ENCODE peak calls at places on chromosomes 7 and 10, in four cellular contexts. I is endothelial cell, E is SK-N-SH, S is naive B cell. U is an unnamed sample.

GRCh38 chr10:3172081-3172445 is 519 bp downstream of the PITRM1 start:
- DNase-seq in I (no peak), E (peak; percentile 37), S (no peak), U (peak; percentile 33)

GRCh38 chr7:29007127-29007526 is 49.0 kb upstream of the TRIL start:
- DNase-seq in S (no peak), I (no peak), E (no peak), U (no peak)

GRCh38 chr10:27369832-27370231 is 129.2 kb upstream of the ACBD5 start:
- DNase-seq in E (no peak), I (no peak), S (no peak), U (no peak)

GRCh38 chr10:27899058-27899457 is 99.8 kb downstream of the ODAD2 start:
- DNase-seq in E (no peak), S (no peak), I (no peak), U (no peak)

GRCh38 chr7:130887182-130888016 is 153.4 kb upstream of the KLF14 start:
- DNase-seq in I (no peak), S (no peak), E (no peak), U (no peak)

GRCh38 chr10:35545079-35545657 is 60.0 kb upstream of the GJD4 start:
- DNase-seq in S (no peak), I (no peak), E (no peak), U (no peak)

GRCh38 chr7:36810476-36810875 is 86.2 kb upstream of the AOAH start:
- DNase-seq in I (no peak), S (no peak), E (no peak), U (no peak)

GRCh38 chr7:43559939-43560335 is 23.0 kb upstream of the STK17A start:
- DNase-seq in I (no peak), E (no peak), S (no peak), U (no peak)

GRCh38 chr10:79380125-79380917 is 33.1 kb downstream of the PPIF start:
- DNase-seq in I (no peak), E (no peak), S (no peak), U (no peak)

GRCh38 chr7:20870977-20871376 is 84.3 kb upstream of the SP8 start:
- DNase-seq in S (no peak), I (no peak), E (no peak), U (no peak)

GRCh38 chr10:307659-308058 is 172.4 kb downstream of the ZMYND11 start:
- DNase-seq in E (no peak), S (no peak), I (no peak), U (no peak)

GRCh38 chr10:110363572-110364411 is 59.1 kb upstream of the SMNDC1 start:
- DNase-seq in S (no peak), E (no peak), I (no peak), U (no peak)

GRCh38 chr10:29317423-29318021 is 28.7 kb downstream of the LYZL1 start:
- DNase-seq in I (no peak), E (no peak), S (no peak), U (no peak)

GRCh38 chr10:88154596-88155250 is 291.3 kb downstream of the PTEN start:
- DNase-seq in I (no peak), S (no peak), E (no peak), U (no peak)

GRCh38 chr7:46115410-46115809 is 194.3 kb upstream of the IGFBP3 start:
- DNase-seq in I (no peak), E (no peak), S (no peak), U (no peak)

GRCh38 chr7:1939434-1940401 is 269.6 kb downstream of the ELFN1 start:
- DNase-seq in I (no peak), E (no peak), S (peak; percentile 49), U (no peak)

U was measured in activated CD4-positive, CD25-positive, alpha-beta regulatory T cell treated with anti-CD3 and anti-CD28 coated beads, Interleukin-2, amount 50 U/mL, for 16 hours.